ENCODE peak calls at places on chromosomes 6 and 20, in four cellular contexts. L, J, R and N are unnamed samples.

GRCh38 chr20:4065405-4065841 is 50.1 kb upstream of the RNF24 start:
- DNase-seq in R (no peak), J (peak), L (no peak), N (no peak)

GRCh38 chr6:89260310-89260709 is 43.2 kb upstream of the GABRR1 start:
- DNase-seq in L (no peak), R (no peak), J (no peak), N (no peak)

GRCh38 chr6:14775528-14775927 is 470.3 kb upstream of the JARID2 start:
- DNase-seq in J (no peak), R (no peak), L (no peak), N (no peak)

GRCh38 chr20:2817891-2818595 is 1.9 kb downstream of the TMEM239 start:
- DNase-seq in L (no peak), J (peak), R (no peak), N (no peak)

GRCh38 chr6:44621846-44622245 is 234.3 kb downstream of the CDC5L start:
- DNase-seq in R (no peak), J (peak), L (no peak), N (no peak)

GRCh38 chr20:11935212-11935611 is 17.5 kb downstream of the BTBD3 start:
- DNase-seq in L (no peak), J (no peak), R (no peak), N (no peak)

GRCh38 chr6:157268396-157268795 is 54.9 kb downstream of the TMEM242 start:
- DNase-seq in J (no peak), L (no peak), R (no peak), N (no peak)

GRCh38 chr6:137867685-137868509 is 838 bp downstream of the TNFAIP3 start:
- DNase-seq in J (no peak), R (no peak), L (peak), N (no peak)

GRCh38 chr6:51725155-51725554 is 362.3 kb downstream of the PKHD1 start:
- DNase-seq in R (no peak), J (no peak), L (no peak), N (no peak)

GRCh38 chr20:59645316-59645715 is 41.0 kb downstream of the PHACTR3 start:
- DNase-seq in J (no peak), L (no peak), R (no peak), N (no peak)

GRCh38 chr20:10306440-10307358 is 88.1 kb downstream of the SNAP25 start:
- DNase-seq in R (no peak), J (peak), L (no peak), N (peak)

DNA sequence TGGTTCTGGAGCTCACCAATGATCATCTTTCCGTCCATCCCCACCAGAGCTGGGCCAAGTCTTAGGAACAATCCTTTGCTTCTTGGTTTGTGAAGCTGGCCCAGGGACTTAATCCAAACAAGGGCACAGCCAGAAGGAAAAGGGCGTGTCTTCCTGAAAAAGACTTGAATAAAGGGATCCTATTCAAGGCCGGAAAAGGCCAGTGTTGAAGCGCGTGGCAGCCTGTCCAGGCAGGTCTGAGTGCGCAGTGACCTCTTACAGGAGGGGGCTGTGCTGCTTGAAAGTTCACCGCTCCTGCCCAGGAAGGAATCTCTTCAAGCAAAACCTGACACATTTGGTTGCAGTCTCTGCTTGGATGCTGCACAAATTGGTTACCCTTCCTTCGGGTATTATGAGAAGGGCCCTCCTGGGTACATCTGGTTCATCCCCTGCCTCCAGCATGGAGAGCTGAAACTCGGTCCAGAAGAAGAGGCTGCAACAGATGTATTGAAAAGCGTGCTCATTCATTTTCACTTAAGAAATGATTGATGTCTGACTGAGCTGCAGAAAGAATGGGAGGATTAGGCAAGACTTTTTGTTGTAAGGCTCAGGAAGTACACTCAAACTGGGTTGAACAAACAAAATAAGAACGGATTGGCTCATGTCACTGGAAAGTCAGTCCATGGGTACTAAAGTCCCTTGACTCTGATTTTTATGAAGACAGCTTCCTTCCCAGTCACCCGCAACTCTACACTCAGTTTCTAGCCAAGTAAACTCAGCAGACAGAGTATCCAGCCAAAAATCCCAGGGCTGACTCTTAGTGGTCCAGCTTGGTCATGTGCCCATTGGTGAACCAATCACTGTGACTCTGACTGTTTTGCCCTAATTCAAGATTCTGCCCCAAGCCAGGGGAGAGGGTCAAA is 136.3 kb downstream of the TFAP2C start:
- DNase-seq in R (no peak), J (no peak), L (no peak), N (no peak)
- TF ChIP-seq CTCF in R (no peak), J (no peak), L (no peak), N (no peak)

GRCh38 chr6:125779924-125780539 is 10.7 kb upstream of the NCOA7 start:
- DNase-seq in J (peak), R (peak), L (peak), N (peak)
- TF ChIP-seq CTCF in J (peak), R (peak), L (no peak), N (no peak)

GRCh38 chr20:48921168-48921882 is at the start of gene ARFGEF2:
- DNase-seq in R (peak), L (peak), J (peak), N (peak)
- TF ChIP-seq CTCF in R (no peak), L (no peak), J (no peak), N (no peak)

DNA sequence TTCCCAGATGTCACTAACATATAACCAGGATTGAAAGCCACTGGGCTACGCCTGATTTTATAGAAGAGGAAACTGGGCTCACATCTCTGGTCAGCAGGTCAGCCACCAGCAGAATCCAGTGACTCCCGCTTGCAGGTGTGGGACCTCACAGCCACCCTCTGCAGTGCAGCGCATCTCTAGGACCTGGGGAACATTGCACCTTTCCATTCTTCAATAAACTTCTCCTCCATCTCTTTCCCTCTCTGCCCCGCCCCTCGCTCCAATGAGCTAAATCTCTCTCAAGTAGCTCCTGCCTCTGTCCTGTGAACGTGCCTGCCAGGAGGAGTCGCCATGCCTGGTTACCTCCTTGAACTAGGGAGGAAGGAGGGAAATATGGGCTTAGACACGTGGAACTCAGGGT is 469.6 kb downstream of the PREX1 start:
- DNase-seq in L (no peak), R (no peak), J (no peak), N (no peak)
- TF ChIP-seq CTCF in L (no peak), R (no peak), J (no peak), N (no peak)

GRCh38 chr6:1689141-1689540 is 79.4 kb downstream of the FOXC1 start:
- DNase-seq in R (no peak), J (no peak), L (no peak), N (no peak)

GRCh38 chr6:1687402-1687801 is 77.7 kb downstream of the FOXC1 start:
- DNase-seq in L (no peak), R (no peak), J (no peak), N (no peak)

GRCh38 chr6:1688396-1688795 is 78.7 kb downstream of the FOXC1 start:
- DNase-seq in R (no peak), L (no peak), J (no peak), N (no peak)

GRCh38 chr6:1686117-1687098 is 76.7 kb downstream of the FOXC1 start:
- DNase-seq in R (no peak), J (peak), L (no peak), N (peak)
- TF ChIP-seq CTCF in R (no peak), J (peak), L (no peak), N (peak)

DNA sequence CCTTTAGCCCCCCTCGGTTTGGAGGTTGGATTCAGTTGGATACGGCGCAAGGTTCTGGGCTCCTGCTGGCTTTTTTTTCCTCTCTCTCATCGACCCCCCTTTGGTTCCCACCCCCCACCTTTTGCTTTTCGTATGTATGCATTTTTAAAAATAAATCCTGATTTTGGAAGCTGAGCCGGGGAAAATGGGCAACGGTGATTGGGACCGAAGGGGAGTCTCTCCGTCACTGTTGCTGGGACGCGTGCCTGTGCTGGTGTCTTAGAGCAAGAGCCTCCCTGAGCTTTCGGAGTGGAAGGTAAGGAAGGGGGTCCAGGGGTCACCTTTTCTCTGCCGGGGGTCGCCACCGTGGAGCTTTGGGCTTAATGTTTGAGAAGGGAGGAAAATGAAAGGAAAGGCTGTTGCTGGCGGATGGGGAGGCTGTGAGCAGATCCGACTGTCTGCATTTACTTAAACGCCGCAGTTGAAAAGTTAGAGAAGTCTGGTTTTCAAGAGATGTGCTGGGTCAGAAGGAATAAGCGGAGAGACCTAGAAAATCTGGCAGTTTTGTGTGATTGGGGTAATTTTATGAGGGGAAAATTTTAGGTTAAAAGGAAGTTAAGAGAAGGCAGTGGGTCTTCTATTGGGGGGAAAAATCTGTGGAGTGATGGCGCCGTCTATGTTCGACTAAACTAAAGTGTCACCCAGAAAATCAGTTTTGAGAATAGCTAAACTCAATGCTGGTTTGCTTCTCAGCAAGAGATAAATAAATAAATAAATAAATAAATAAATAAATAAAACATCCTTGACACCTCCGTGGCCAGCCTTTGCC is 828 bp downstream of the ADGRB3 start:
- DNase-seq in R (no peak), L (peak), J (peak), N (no peak)
- TF ChIP-seq CTCF in R (no peak), L (no peak), J (no peak), N (no peak)

GRCh38 chr20:40438161-40438835 is 250.7 kb downstream of the MAFB start:
- DNase-seq in J (no peak), L (no peak), R (no peak), N (no peak)

GRCh38 chr20:40446868-40447267 is 242.2 kb downstream of the MAFB start:
- DNase-seq in J (no peak), R (no peak), L (no peak), N (no peak)

GRCh38 chr20:40443731-40444130 is 245.3 kb downstream of the MAFB start:
- DNase-seq in R (no peak), L (no peak), J (no peak), N (no peak)

GRCh38 chr20:40441771-40442170 is 247.3 kb downstream of the MAFB start:
- DNase-seq in L (no peak), J (no peak), R (no peak), N (no peak)

DNA sequence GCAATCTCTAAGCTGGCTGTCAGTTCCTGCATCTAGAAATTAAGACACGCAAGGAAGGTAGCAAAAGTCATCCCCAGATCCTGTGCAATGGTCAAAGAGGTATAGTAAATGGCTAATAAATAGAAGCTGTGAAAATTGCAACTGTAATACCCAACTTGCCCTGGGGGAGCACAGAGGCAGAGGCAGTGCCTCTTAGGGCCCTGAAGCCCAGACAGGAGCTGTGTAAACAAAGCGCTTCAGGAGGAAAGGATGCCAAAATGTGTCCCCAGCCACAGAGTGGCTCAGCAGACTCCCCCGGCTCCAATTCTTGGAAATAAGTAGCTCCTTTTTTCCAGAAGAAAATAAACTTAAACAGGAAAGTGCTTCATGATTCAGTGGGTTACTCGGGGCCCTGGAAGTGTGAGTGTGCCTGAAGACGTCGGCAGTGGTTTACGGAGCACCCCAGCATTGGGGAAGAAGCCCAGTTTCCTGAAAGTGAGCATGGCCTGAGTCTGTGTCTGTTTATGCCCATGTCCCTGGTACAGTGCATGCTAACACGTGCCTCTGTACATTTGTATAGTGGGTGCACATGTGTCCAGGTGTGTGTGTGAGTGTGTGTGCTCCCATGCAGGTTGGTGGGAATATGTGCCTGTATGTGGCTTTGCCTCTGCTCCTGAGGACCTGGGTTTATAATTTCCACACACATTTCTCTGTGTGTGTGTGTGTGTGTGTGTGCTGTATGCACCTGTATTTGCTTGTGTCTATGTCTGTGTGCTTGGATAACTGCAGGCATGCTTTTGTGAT is 246.7 kb downstream of the MAFB start:
- DNase-seq in R (no peak), L (peak), J (peak), N (no peak)
- TF ChIP-seq CTCF in R (no peak), L (peak), J (peak), N (no peak)

DNA sequence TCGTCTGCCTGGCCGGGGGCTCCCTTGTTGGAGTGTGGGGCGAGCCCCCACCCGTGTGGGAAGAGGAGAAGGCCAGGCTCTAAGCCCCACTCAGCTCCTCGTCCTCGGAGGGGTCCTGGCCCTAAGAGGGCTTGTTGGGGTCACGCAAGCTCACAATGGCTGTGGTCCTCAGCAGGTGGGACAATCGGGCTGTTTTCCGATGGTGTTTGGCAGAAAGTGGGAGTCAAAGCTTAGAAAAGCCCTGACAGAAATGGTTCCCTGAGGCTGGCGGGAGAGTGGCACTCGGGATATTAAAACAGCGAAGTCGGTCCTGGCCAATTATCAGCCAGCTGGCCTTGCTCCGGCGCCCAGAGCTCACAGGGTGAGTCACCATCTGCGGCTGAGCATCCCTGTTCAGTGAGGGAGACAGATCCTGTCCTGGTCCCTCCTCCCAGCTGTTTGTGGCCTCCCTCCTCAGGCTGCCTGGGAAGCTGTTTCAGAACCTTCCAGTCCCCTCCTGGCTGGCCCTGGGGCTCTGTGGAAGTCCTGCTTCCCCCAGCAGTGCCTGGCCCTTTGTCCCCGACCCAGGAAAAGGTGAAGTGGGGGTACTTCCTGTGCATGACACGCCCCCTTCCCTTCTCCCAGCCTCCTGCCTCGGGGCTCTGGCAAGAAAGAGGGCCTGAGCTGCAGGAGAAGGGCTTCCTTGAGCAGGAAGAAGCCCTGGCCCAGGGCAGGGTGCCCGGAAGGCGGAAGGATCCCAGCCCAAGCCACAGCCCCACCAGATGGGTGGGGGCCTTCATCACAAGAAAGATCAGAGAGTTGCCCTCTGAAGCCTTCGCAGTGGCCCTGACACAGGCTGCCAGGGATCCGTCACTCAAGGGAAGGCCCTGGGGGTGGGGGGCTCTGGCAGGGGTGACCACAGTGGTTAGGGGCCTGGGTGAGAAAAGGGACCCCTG is 53.6 kb upstream of the BHLHE23 start:
- DNase-seq in L (peak), J (no peak), R (no peak), N (peak)
- TF ChIP-seq CTCF in L (no peak), J (no peak), R (no peak), N (no peak)

DNA sequence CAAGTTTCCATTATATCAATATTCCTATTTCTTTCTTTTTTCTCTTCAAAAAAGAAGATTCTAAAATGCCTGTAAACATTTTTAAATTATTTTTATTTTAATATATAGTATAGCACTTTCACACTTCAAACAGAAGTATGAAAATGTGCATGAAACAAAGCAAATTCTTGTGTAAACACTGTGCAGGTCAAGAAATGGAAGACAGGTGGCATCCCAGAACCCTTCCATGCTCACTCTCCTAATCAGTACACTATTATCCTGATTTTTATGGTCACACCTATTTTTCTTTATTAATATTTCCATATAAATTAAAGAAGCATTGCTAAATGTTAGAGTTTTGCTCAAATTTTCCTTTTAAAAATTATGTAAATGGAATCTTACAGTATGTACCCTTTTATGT is 561.6 kb upstream of the RNF217 start:
- DNase-seq in L (no peak), R (no peak), J (no peak), N (no peak)
- TF ChIP-seq CTCF in L (no peak), R (no peak), J (no peak), N (no peak)

GRCh38 chr20:37090357-37090871 is 5.4 kb downstream of the RBL1 start:
- DNase-seq in R (no peak), J (no peak), L (no peak), N (no peak)

GRCh38 chr20:37096415-37097039 is 730 bp upstream of the RBL1 start:
- DNase-seq in L (no peak), R (no peak), J (no peak), N (no peak)

GRCh38 chr20:37095108-37095608 is 639 bp downstream of the RBL1 start:
- DNase-seq in L (peak), J (peak), R (peak), N (no peak)

GRCh38 chr20:37095609-37096414 is at the start of gene RBL1:
- DNase-seq in J (peak), L (peak), R (peak), N (peak)
- TF ChIP-seq CTCF in J (peak), L (no peak), R (no peak), N (peak)